ENCODE peak calls at places on chromosomes 1 and 21, in five cellular contexts. One of them, this sample, is unnamed.

GRCh38 chr1:37149296-37149695 is 115.0 kb upstream of the GRIK3 start:
- DNase-seq in prostate gland: no peak
- DNase-seq in adrenal gland: no peak
- DNase-seq in breast epithelium: no peak
- DNase-seq in body of pancreas: peak
- DNase-seq in this sample: no peak

GRCh38 chr1:197633447-197634039 is 141.7 kb downstream of the DENND1B start:
- DNase-seq in prostate gland: no peak
- DNase-seq in adrenal gland: no peak
- DNase-seq in breast epithelium: no peak
- DNase-seq in body of pancreas: no peak
- DNase-seq in this sample: no peak

GRCh38 chr1:90613371-90613770 is 103.7 kb downstream of the BARHL2 start:
- DNase-seq in prostate gland: no peak
- DNase-seq in adrenal gland: no peak
- DNase-seq in breast epithelium: no peak
- DNase-seq in body of pancreas: no peak
- DNase-seq in this sample: no peak

GRCh38 chr1:22121421-22121911 is 21.4 kb downstream of the WNT4 start:
- DNase-seq in prostate gland: no peak
- DNase-seq in adrenal gland: no peak
- DNase-seq in breast epithelium: no peak
- DNase-seq in body of pancreas: peak
- DNase-seq in this sample: no peak

GRCh38 chr1:194477908-194478307 is 1291.5 kb upstream of the B3GALT2 start:
- DNase-seq in prostate gland: no peak
- DNase-seq in adrenal gland: no peak
- DNase-seq in breast epithelium: no peak
- DNase-seq in body of pancreas: no peak
- DNase-seq in this sample: no peak

GRCh38 chr1:175373786-175374623 is 181.4 kb upstream of the KIAA0040 start:
- DNase-seq in prostate gland: no peak
- DNase-seq in adrenal gland: peak
- DNase-seq in breast epithelium: no peak
- DNase-seq in body of pancreas: peak
- DNase-seq in this sample: no peak

GRCh38 chr1:164617607-164618564 is 58.9 kb downstream of the PBX1 start:
- DNase-seq in prostate gland: no peak
- DNase-seq in adrenal gland: no peak
- DNase-seq in breast epithelium: no peak
- DNase-seq in body of pancreas: peak
- DNase-seq in this sample: no peak

GRCh38 chr1:228515200-228515834 is 28.1 kb downstream of the RNF187 start:
- DNase-seq in prostate gland: no peak
- DNase-seq in adrenal gland: no peak
- DNase-seq in breast epithelium: no peak
- DNase-seq in body of pancreas: peak
- DNase-seq in this sample: no peak

GRCh38 chr1:116855788-116856187 is 53.9 kb upstream of the PTGFRN start:
- DNase-seq in prostate gland: no peak
- DNase-seq in adrenal gland: no peak
- DNase-seq in breast epithelium: no peak
- DNase-seq in body of pancreas: no peak
- DNase-seq in this sample: no peak

GRCh38 chr21:46545911-46546310 is 59.0 kb downstream of the S100B start:
- DNase-seq in prostate gland: no peak
- DNase-seq in adrenal gland: no peak
- DNase-seq in breast epithelium: no peak
- DNase-seq in body of pancreas: no peak
- DNase-seq in this sample: no peak

GRCh38 chr1:50426702-50427085 is 3.5 kb upstream of the DMRTA2 start:
- DNase-seq in prostate gland: no peak
- DNase-seq in adrenal gland: no peak
- DNase-seq in breast epithelium: no peak
- DNase-seq in body of pancreas: no peak
- DNase-seq in this sample: no peak

GRCh38 chr21:35850029-35850428 is 210.3 kb downstream of the SETD4 start:
- DNase-seq in prostate gland: no peak
- DNase-seq in adrenal gland: no peak
- DNase-seq in breast epithelium: no peak
- DNase-seq in body of pancreas: no peak
- DNase-seq in this sample: no peak

GRCh38 chr1:116764466-116764896 is 10.3 kb downstream of the CD2 start:
- DNase-seq in prostate gland: no peak
- DNase-seq in adrenal gland: no peak
- DNase-seq in breast epithelium: no peak
- DNase-seq in body of pancreas: no peak
- DNase-seq in this sample: no peak

GRCh38 chr1:68384872-68385390 is 64.8 kb downstream of the RPE65 start:
- DNase-seq in prostate gland: no peak
- DNase-seq in adrenal gland: peak
- DNase-seq in breast epithelium: no peak
- DNase-seq in body of pancreas: no peak
- DNase-seq in this sample: no peak

GRCh38 chr1:75630998-75631397 is 20.1 kb upstream of the SLC44A5 start:
- DNase-seq in prostate gland: no peak
- DNase-seq in adrenal gland: no peak
- DNase-seq in breast epithelium: no peak
- DNase-seq in body of pancreas: no peak
- DNase-seq in this sample: no peak

GRCh38 chr1:220441211-220441610 is 86.7 kb upstream of the MARK1 start:
- DNase-seq in prostate gland: no peak
- DNase-seq in adrenal gland: no peak
- DNase-seq in breast epithelium: no peak
- DNase-seq in body of pancreas: no peak
- DNase-seq in this sample: no peak

GRCh38 chr21:26394341-26394740 is 178.7 kb downstream of the CYYR1 start:
- DNase-seq in prostate gland: no peak
- DNase-seq in adrenal gland: no peak
- DNase-seq in breast epithelium: no peak
- DNase-seq in body of pancreas: no peak
- DNase-seq in this sample: no peak
- TF ChIP-seq CTCF in prostate gland: no peak
- TF ChIP-seq CTCF in adrenal gland: no peak
- TF ChIP-seq CTCF in breast epithelium: no peak
- TF ChIP-seq CTCF in body of pancreas: no peak
- TF ChIP-seq CTCF in this sample: no peak

GRCh38 chr1:32333251-32333963 is 2.6 kb downstream of the MARCKSL1 start:
- DNase-seq in prostate gland: no peak
- DNase-seq in adrenal gland: no peak
- DNase-seq in breast epithelium: no peak
- DNase-seq in body of pancreas: no peak
- DNase-seq in this sample: no peak
- H3K4me3 ChIP-seq in prostate gland: no peak
- H3K4me3 ChIP-seq in adrenal gland: no peak
- H3K4me3 ChIP-seq in breast epithelium: no peak
- H3K4me3 ChIP-seq in body of pancreas: no peak
- H3K4me3 ChIP-seq in this sample: no peak

GRCh38 chr1:109392037-109392787 is 5.5 kb downstream of the SORT1 start:
- DNase-seq in prostate gland: no peak
- DNase-seq in adrenal gland: no peak
- DNase-seq in breast epithelium: no peak
- DNase-seq in body of pancreas: no peak
- DNase-seq in this sample: no peak

GRCh38 chr1:109393602-109394233 is 4.0 kb downstream of the SORT1 start:
- DNase-seq in prostate gland: no peak
- DNase-seq in adrenal gland: no peak
- DNase-seq in breast epithelium: no peak
- DNase-seq in body of pancreas: no peak
- DNase-seq in this sample: no peak

GRCh38 chr1:109391626-109392025 is 6.1 kb downstream of the SORT1 start:
- DNase-seq in prostate gland: no peak
- DNase-seq in adrenal gland: no peak
- DNase-seq in breast epithelium: no peak
- DNase-seq in body of pancreas: no peak
- DNase-seq in this sample: no peak

GRCh38 chr1:109394591-109395281 is 3.0 kb downstream of the SORT1 start:
- DNase-seq in prostate gland: no peak
- DNase-seq in adrenal gland: no peak
- DNase-seq in breast epithelium: no peak
- DNase-seq in body of pancreas: no peak
- DNase-seq in this sample: no peak

DNA sequence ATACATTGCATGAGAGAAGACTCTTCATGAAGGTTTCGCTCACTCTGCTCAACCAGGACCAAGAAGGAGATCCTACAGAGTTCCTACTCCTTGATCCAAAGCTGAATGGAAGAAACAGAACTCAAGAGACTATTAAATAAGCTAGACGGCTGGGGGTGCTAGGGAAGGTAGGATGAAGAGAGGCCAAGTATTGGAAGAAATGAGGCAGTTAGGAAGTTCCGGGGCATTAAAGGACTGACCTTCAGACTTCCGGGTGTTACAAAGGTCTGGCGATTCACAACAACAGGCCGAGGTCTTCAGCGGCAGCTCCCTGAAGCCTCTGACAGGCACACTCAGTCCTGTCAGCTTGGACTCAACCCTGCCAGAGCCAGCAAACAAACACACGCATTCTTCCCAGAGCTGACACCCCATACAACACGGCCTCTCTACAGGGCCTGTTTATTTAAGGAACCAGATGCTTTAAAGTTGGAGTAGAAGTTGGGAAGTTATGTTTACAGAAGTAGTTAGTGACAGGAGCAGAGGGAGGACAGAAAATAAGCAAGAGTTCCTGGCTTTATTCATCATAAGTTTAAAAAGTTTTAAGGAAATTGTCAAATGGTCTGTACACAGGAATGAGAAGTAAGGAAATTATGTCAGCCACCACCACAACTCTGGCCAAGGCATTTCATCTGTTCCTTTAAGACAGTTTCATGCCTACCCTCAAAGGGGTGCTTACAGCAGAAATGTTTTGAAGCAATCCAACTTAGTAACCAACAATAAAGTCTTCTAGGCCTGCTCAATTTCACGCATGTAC is 4.7 kb downstream of the SORT1 start:
- DNase-seq in prostate gland: peak
- DNase-seq in adrenal gland: peak
- DNase-seq in breast epithelium: peak
- DNase-seq in body of pancreas: peak
- DNase-seq in this sample: no peak
- TF ChIP-seq POLR2A in prostate gland: no peak
- TF ChIP-seq POLR2A in adrenal gland: no peak
- TF ChIP-seq POLR2A in breast epithelium: no peak
- TF ChIP-seq POLR2A in body of pancreas: no peak
- TF ChIP-seq POLR2A in this sample: no peak

DNA sequence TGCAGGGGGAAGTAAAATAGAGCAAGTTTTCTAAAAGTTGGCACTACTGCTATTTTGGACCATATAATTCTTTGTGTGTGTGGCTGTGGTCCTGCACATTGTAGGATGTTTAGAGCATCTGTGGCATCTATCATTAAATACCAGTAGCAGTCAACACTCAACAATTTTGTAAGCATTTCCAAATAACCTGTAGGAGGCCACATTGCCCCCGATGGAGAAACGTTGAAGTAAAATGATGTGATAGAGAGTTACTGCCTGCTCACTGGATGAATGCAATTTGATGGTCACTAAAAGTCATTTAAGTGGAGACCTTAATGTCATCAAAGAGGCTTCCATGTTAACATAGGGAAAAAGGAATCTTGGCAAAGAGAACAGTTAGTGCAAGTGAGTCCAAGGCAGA is 560.8 kb downstream of the NEGR1 start:
- DNase-seq in prostate gland: no peak
- DNase-seq in adrenal gland: no peak
- DNase-seq in breast epithelium: no peak
- DNase-seq in body of pancreas: no peak
- DNase-seq in this sample: no peak
- TF ChIP-seq CTCF in prostate gland: no peak
- TF ChIP-seq CTCF in adrenal gland: no peak
- TF ChIP-seq CTCF in breast epithelium: no peak
- TF ChIP-seq CTCF in body of pancreas: no peak
- TF ChIP-seq CTCF in this sample: no peak

GRCh38 chr1:209222826-209223225 is 360.7 kb upstream of the CAMK1G start:
- DNase-seq in prostate gland: no peak
- DNase-seq in adrenal gland: no peak
- DNase-seq in breast epithelium: no peak
- DNase-seq in body of pancreas: no peak
- DNase-seq in this sample: no peak

GRCh38 chr1:209218986-209219385 is 364.5 kb upstream of the CAMK1G start:
- DNase-seq in prostate gland: no peak
- DNase-seq in adrenal gland: no peak
- DNase-seq in breast epithelium: no peak
- DNase-seq in body of pancreas: no peak
- DNase-seq in this sample: no peak

GRCh38 chr1:209215826-209216225 is 367.7 kb upstream of the CAMK1G start:
- DNase-seq in prostate gland: no peak
- DNase-seq in adrenal gland: no peak
- DNase-seq in breast epithelium: no peak
- DNase-seq in body of pancreas: no peak
- DNase-seq in this sample: no peak

GRCh38 chr1:209218113-209218512 is 365.4 kb upstream of the CAMK1G start:
- DNase-seq in prostate gland: no peak
- DNase-seq in adrenal gland: no peak
- DNase-seq in breast epithelium: no peak
- DNase-seq in body of pancreas: peak
- DNase-seq in this sample: no peak

GRCh38 chr1:209220048-209220524 is 363.4 kb upstream of the CAMK1G start:
- DNase-seq in prostate gland: no peak
- DNase-seq in adrenal gland: no peak
- DNase-seq in breast epithelium: no peak
- DNase-seq in body of pancreas: no peak
- DNase-seq in this sample: no peak
- H3K4me3 ChIP-seq in prostate gland: no peak
- H3K4me3 ChIP-seq in adrenal gland: no peak
- H3K4me3 ChIP-seq in breast epithelium: peak
- H3K4me3 ChIP-seq in body of pancreas: no peak
- H3K4me3 ChIP-seq in this sample: no peak

GRCh38 chr1:11099310-11100148 is at the start of gene EXOSC10:
- DNase-seq in prostate gland: peak
- DNase-seq in adrenal gland: peak
- DNase-seq in breast epithelium: peak
- DNase-seq in body of pancreas: peak
- DNase-seq in this sample: peak
- TF ChIP-seq POLR2A in prostate gland: peak
- TF ChIP-seq POLR2A in adrenal gland: no peak
- TF ChIP-seq POLR2A in breast epithelium: no peak
- TF ChIP-seq POLR2A in body of pancreas: peak
- TF ChIP-seq POLR2A in this sample: no peak

GRCh38 chr1:17624540-17625256 is 85.2 kb downstream of the ARHGEF10L start:
- DNase-seq in prostate gland: peak
- DNase-seq in adrenal gland: peak
- DNase-seq in breast epithelium: no peak
- DNase-seq in body of pancreas: peak
- DNase-seq in this sample: no peak

GRCh38 chr1:17630048-17630830 is 90.7 kb downstream of the ARHGEF10L start:
- DNase-seq in prostate gland: no peak
- DNase-seq in adrenal gland: no peak
- DNase-seq in breast epithelium: no peak
- DNase-seq in body of pancreas: peak
- DNase-seq in this sample: peak

GRCh38 chr1:17631410-17631809 is 91.9 kb downstream of the ARHGEF10L start:
- DNase-seq in prostate gland: no peak
- DNase-seq in adrenal gland: no peak
- DNase-seq in breast epithelium: no peak
- DNase-seq in body of pancreas: no peak
- DNase-seq in this sample: no peak

GRCh38 chr1:17629460-17629859 is 90.0 kb downstream of the ARHGEF10L start:
- DNase-seq in prostate gland: no peak
- DNase-seq in adrenal gland: no peak
- DNase-seq in breast epithelium: no peak
- DNase-seq in body of pancreas: peak
- DNase-seq in this sample: no peak

GRCh38 chr1:17627239-17628052 is 87.9 kb downstream of the ARHGEF10L start:
- DNase-seq in prostate gland: no peak
- DNase-seq in adrenal gland: no peak
- DNase-seq in breast epithelium: no peak
- DNase-seq in body of pancreas: no peak
- DNase-seq in this sample: no peak
- TF ChIP-seq CTCF in prostate gland: no peak
- TF ChIP-seq CTCF in adrenal gland: no peak
- TF ChIP-seq CTCF in breast epithelium: no peak
- TF ChIP-seq CTCF in body of pancreas: no peak
- TF ChIP-seq CTCF in this sample: no peak

GRCh38 chr1:3746389-3746783 is 5.9 kb upstream of the CCDC27 start:
- DNase-seq in prostate gland: no peak
- DNase-seq in adrenal gland: no peak
- DNase-seq in breast epithelium: no peak
- DNase-seq in body of pancreas: no peak
- DNase-seq in this sample: no peak
- H3K4me3 ChIP-seq in prostate gland: peak
- H3K4me3 ChIP-seq in adrenal gland: peak
- H3K4me3 ChIP-seq in breast epithelium: peak
- H3K4me3 ChIP-seq in body of pancreas: no peak
- H3K4me3 ChIP-seq in this sample: peak